ENCODE peak calls at places on chromosomes 1 and 21, in six cellular contexts. P is MM.1S, V is body of pancreas, K is tibial nerve, O is GM23248, T is Peyer's patch. J is an unnamed sample.

GRCh38 chr1:86701731-86702130 is 2.6 kb upstream of the SH3GLB1 start:
- DNase-seq in P (no peak), V (no peak), K (no peak), O (no peak), T (no peak), J (no peak)

GRCh38 chr21:35528109-35529042 is 479.3 kb upstream of the RUNX1 start:
- DNase-seq in P (no peak), V (no peak), K (peak; percentile 9), O (no peak), T (peak; percentile 77), J (peak; percentile 36)

GRCh38 chr1:223716302-223716862 is 4.0 kb downstream of the CAPN2 start:
- DNase-seq in P (peak; percentile 89), V (no peak), K (no peak), O (peak; percentile 60), T (peak; percentile 72), J (peak; percentile 80)

GRCh38 chr1:7220007-7220406 is 434.8 kb downstream of the CAMTA1 start:
- DNase-seq in P (no peak), V (no peak), K (no peak), O (peak; percentile 69), T (no peak), J (no peak)

GRCh38 chr21:37502947-37503346 is 136.4 kb downstream of the DYRK1A start:
- DNase-seq in P (no peak), V (no peak), K (no peak), O (no peak), T (no peak), J (no peak)

GRCh38 chr1:93708734-93709481 is 27.3 kb upstream of the BCAR3 start:
- DNase-seq in P (no peak), V (no peak), K (no peak), O (peak; percentile 45), T (no peak), J (no peak)

GRCh38 chr1:41868241-41868953 is 50.3 kb downstream of the HIVEP3 start:
- DNase-seq in P (peak; percentile 89), V (no peak), K (no peak), O (no peak), T (no peak), J (peak; percentile 12)

GRCh38 chr1:36323636-36324321 is at the start of gene EVA1B:
- DNase-seq in P (peak; percentile 65), V (peak; percentile 71), K (peak; percentile 57), O (peak; percentile 79), T (peak; percentile 87), J (peak; percentile 36)

GRCh38 chr1:164644774-164645634 is 86.0 kb downstream of the PBX1 start:
- DNase-seq in P (no peak), V (no peak), K (no peak), O (peak; percentile 84), T (no peak), J (no peak)

GRCh38 chr1:15799004-15799867 is 8.2 kb downstream of the UQCRHL start:
- DNase-seq in P (no peak), V (peak; percentile 79), K (peak; percentile 66), O (peak; percentile 98), T (peak; percentile 77), J (no peak)

GRCh38 chr1:172647987-172648386 is 10.9 kb upstream of the FASLG start:
- DNase-seq in P (no peak), V (no peak), K (no peak), O (peak; percentile 46), T (no peak), J (no peak)

GRCh38 chr1:53091841-53092645 is 30.0 kb downstream of the PODN start:
- DNase-seq in P (no peak), V (peak; percentile 83), K (no peak), O (peak; percentile 20), T (no peak), J (no peak)

GRCh38 chr1:186536272-186536905 is 75.5 kb upstream of the PDC start:
- DNase-seq in P (no peak), V (no peak), K (no peak), O (peak; percentile 64), T (no peak), J (no peak)

DNA sequence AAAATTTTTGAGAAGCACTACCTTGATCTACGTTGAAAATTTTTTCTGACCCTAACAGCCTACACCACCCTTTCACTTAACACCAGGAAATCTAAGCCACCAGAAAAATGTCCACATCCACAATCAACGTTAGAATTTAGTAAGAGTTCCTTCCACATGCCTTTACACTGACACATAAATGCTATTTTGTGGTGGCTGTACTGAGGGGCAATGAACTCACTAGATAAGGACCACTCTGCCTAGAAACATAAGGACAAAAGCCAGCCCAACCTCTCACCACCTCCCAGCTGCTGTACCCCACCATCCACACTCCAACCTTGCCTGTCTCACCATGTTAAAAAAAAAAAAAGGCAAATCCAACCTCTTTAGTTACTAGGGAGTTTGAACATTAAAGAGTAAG is 29.8 kb downstream of the PARP1 start:
- DNase-seq in P (no peak), V (no peak), K (no peak), O (no peak), T (no peak), J (no peak)
- H3K4me3 ChIP-seq in P (no peak overlapping the region), V (no peak overlapping the region), K (no peak overlapping the region), O (no peak overlapping the region), T (no peak overlapping the region), J (no peak overlapping the region)

GRCh38 chr1:9169601-9170137 is 40.8 kb upstream of the GPR157 start:
- DNase-seq in P (no peak), V (no peak), K (no peak), O (peak; percentile 50), T (no peak), J (no peak)

GRCh38 chr1:9179450-9179849 is 50.5 kb upstream of the GPR157 start:
- DNase-seq in P (no peak), V (no peak), K (no peak), O (no peak), T (no peak), J (no peak)

GRCh38 chr1:9174762-9175161 is 45.9 kb upstream of the GPR157 start:
- DNase-seq in P (no peak), V (no peak), K (no peak), O (no peak), T (no peak), J (no peak)

GRCh38 chr1:9174243-9174642 is 45.3 kb upstream of the GPR157 start:
- DNase-seq in P (no peak), V (no peak), K (no peak), O (no peak), T (no peak), J (no peak)
- H3K4me1 ChIP-seq in P (no peaks in the 10 kb centered on the region), V (peaks cover 12% of the 10 kb centered on the region), K (no peaks in the 10 kb centered on the region), O (no peaks in the 10 kb centered on the region), T (no peaks in the 10 kb centered on the region), J (no peaks in the 10 kb centered on the region)

GRCh38 chr1:204196068-204196795 is at the start of gene KISS1:
- DNase-seq in P (no peak), V (no peak), K (no peak), O (peak; percentile 9), T (no peak), J (no peak)
- H3K4me3 ChIP-seq in P (no peak within 1 kb of the TSS), V (no peak within 1 kb of the TSS), K (no peak within 1 kb of the TSS), O (no peak within 1 kb of the TSS), T (no peak within 1 kb of the TSS), J (no peak within 1 kb of the TSS)

DNA sequence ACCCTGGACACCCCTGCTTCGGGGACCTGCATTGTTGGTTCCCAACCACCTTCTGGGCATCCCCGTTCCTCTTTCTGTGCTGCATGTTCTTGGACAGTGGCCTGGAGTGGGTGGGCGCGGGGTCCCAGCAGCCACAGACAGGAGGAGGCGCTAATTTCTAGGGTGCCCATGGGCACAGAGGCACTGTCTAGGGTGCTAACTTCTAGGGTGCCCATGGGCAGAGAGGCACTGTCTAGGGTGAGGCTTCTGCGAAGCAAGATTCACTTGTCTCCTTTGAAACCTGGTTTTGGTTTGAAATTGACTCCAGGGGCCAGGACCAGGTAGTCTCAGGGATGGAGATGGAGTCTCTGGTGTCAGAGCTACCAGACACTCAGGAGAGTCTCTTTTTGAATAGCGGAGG is 815 bp upstream of the MEGF6 start:
- DNase-seq in P (no peak), V (no peak), K (no peak), O (no peak), T (no peak), J (no peak)
- H3K4me1 ChIP-seq in P (no peaks in the 10 kb centered on the region), V (peaks cover 19% of the 10 kb centered on the region), K (peaks cover 14% of the 10 kb centered on the region), O (no peaks in the 10 kb centered on the region), T (peaks cover 16% of the 10 kb centered on the region), J (peaks cover 15% of the 10 kb centered on the region)

DNA sequence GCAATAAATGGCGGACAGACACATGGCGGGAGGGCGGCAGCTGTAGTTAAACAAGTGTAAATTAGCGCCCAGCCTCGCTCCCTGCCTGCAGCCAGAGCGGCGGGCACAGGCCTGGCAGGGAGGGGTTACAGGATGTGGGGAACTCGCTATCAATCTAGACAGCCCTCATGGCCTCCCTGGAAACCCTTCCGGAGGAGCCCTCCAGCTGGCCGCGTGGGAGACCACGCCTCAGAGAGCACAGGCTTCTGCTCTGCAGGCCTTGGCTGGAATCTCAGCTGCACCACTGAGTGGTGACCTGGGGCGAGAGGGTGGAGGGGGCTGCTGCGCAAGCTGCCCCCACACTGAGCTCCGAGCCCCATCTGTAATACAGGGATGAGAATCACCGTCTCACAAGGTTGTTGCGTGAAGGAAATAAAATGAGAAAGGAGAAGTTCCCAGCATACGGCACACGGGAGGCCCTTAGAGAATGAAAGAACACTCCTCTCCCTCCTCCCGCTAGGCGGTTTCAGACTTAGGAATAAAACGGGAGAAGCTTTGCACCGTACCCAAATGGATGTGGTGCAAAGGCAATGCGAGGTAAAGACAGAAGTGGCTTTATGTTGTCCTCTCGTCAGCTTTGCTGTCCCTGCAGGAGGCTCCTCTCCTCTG is 167.3 kb upstream of the POU3F1 start:
- DNase-seq in P (no peak), V (no peak), K (no peak), O (no peak), T (no peak), J (no peak)
- H3K4me3 ChIP-seq in P (no peak overlapping the region), V (no peak overlapping the region), K (no peak overlapping the region), O (no peak overlapping the region), T (no peak overlapping the region), J (no peak overlapping the region)

GRCh38 chr1:225462714-225463574 is 35.1 kb upstream of the LBR start:
- DNase-seq in P (no peak), V (no peak), K (no peak), O (no peak), T (peak; percentile 43), J (no peak)
- H3K4me1 ChIP-seq in P (peaks cover 5% of the 10 kb centered on the region), V (peaks cover 5% of the 10 kb centered on the region), K (no peaks in the 10 kb centered on the region), O (peaks cover 20% of the 10 kb centered on the region), T (peaks cover 30% of the 10 kb centered on the region), J (peaks cover 50% of the 10 kb centered on the region)

GRCh38 chr1:84480658-84481057 is 1.6 kb downstream of the RPF1 start:
- DNase-seq in P (no peak), V (no peak), K (no peak), O (no peak), T (no peak), J (no peak)
- H3K4me3 ChIP-seq in P (peak overlapping the region; percentile 78), V (no peak overlapping the region), K (no peak overlapping the region), O (peak overlapping the region; percentile 94), T (no peak overlapping the region), J (no peak overlapping the region)

GRCh38 chr1:115099693-115100050 is 10.4 kb upstream of the TSPAN2 start:
- DNase-seq in P (no peak), V (no peak), K (no peak), O (peak; percentile 85), T (no peak), J (no peak)
- H3K4me1 ChIP-seq in P (peaks cover 14% of the 10 kb centered on the region), V (no peaks in the 10 kb centered on the region), K (no peaks in the 10 kb centered on the region), O (peaks cover 19% of the 10 kb centered on the region), T (peaks cover 7% of the 10 kb centered on the region), J (peaks cover 40% of the 10 kb centered on the region)

GRCh38 chr1:46942086-46942485 is 810 bp upstream of the CYP4A11 start:
- DNase-seq in P (no peak), V (no peak), K (no peak), O (no peak), T (no peak), J (no peak)
- H3K4me3 ChIP-seq in P (no peak overlapping the region), V (no peak overlapping the region), K (no peak overlapping the region), O (no peak overlapping the region), T (no peak overlapping the region), J (no peak overlapping the region)